ENCODE peak calls at places on chromosomes 6 and 20, in eight cellular contexts. One of them, this sample, is unnamed.

GRCh38 chr6:140711019-140711613 is 1336.7 kb upstream of the CITED2 start:
- DNase-seq in left cardiac atrium: no peak
- DNase-seq in cardiac fibroblast: no peak
- DNase-seq in stimulated activated CD8-positive, alpha-beta memory T cell treated with anti-CD3 and anti-CD28 coated beads, Interleukin-7, amount 100 ng/mL, for 1 hour: no peak
- DNase-seq in mucosa of descending colon: no peak
- DNase-seq in SJSA1: no peak
- DNase-seq in stomach: no peak
- DNase-seq in GM12864: no peak
- DNase-seq in this sample: no peak

GRCh38 chr6:143098054-143098673 is 37.5 kb downstream of the AIG1 start:
- DNase-seq in left cardiac atrium: no peak
- DNase-seq in cardiac fibroblast: no peak
- DNase-seq in stimulated activated CD8-positive, alpha-beta memory T cell treated with anti-CD3 and anti-CD28 coated beads, Interleukin-7, amount 100 ng/mL, for 1 hour: no peak
- DNase-seq in mucosa of descending colon: no peak
- DNase-seq in SJSA1: no peak
- DNase-seq in stomach: no peak
- DNase-seq in GM12864: peak; percentile 30
- DNase-seq in this sample: peak; percentile 10

GRCh38 chr20:24675651-24676352 is 206.4 kb downstream of the SYNDIG1 start:
- DNase-seq in left cardiac atrium: no peak
- DNase-seq in cardiac fibroblast: no peak
- DNase-seq in stimulated activated CD8-positive, alpha-beta memory T cell treated with anti-CD3 and anti-CD28 coated beads, Interleukin-7, amount 100 ng/mL, for 1 hour: no peak
- DNase-seq in mucosa of descending colon: no peak
- DNase-seq in SJSA1: no peak
- DNase-seq in stomach: no peak
- DNase-seq in GM12864: no peak
- DNase-seq in this sample: no peak

GRCh38 chr6:19879663-19880062 is 42.5 kb downstream of the ID4 start:
- DNase-seq in left cardiac atrium: no peak
- DNase-seq in cardiac fibroblast: no peak
- DNase-seq in stimulated activated CD8-positive, alpha-beta memory T cell treated with anti-CD3 and anti-CD28 coated beads, Interleukin-7, amount 100 ng/mL, for 1 hour: no peak
- DNase-seq in mucosa of descending colon: no peak
- DNase-seq in SJSA1: no peak
- DNase-seq in stomach: no peak
- DNase-seq in GM12864: no peak
- DNase-seq in this sample: no peak

GRCh38 chr20:61932199-61932592 is 133.5 kb downstream of the TAF4 start:
- DNase-seq in left cardiac atrium: peak; percentile 10
- DNase-seq in cardiac fibroblast: no peak
- DNase-seq in stimulated activated CD8-positive, alpha-beta memory T cell treated with anti-CD3 and anti-CD28 coated beads, Interleukin-7, amount 100 ng/mL, for 1 hour: no peak
- DNase-seq in mucosa of descending colon: peak; percentile 5
- DNase-seq in SJSA1: no peak
- DNase-seq in stomach: no peak
- DNase-seq in GM12864: no peak
- DNase-seq in this sample: no peak

GRCh38 chr6:144909753-144910280 is 624.7 kb downstream of the UTRN start:
- DNase-seq in left cardiac atrium: no peak
- DNase-seq in cardiac fibroblast: no peak
- DNase-seq in stimulated activated CD8-positive, alpha-beta memory T cell treated with anti-CD3 and anti-CD28 coated beads, Interleukin-7, amount 100 ng/mL, for 1 hour: no peak
- DNase-seq in mucosa of descending colon: no peak
- DNase-seq in SJSA1: no peak
- DNase-seq in stomach: no peak
- DNase-seq in GM12864: no peak
- DNase-seq in this sample: no peak

GRCh38 chr6:77463881-77464867 is 883 bp upstream of the HTR1B start:
- DNase-seq in left cardiac atrium: no peak
- DNase-seq in cardiac fibroblast: no peak
- DNase-seq in stimulated activated CD8-positive, alpha-beta memory T cell treated with anti-CD3 and anti-CD28 coated beads, Interleukin-7, amount 100 ng/mL, for 1 hour: no peak
- DNase-seq in mucosa of descending colon: peak; percentile 37
- DNase-seq in SJSA1: no peak
- DNase-seq in stomach: no peak
- DNase-seq in GM12864: no peak
- DNase-seq in this sample: no peak

GRCh38 chr6:20688710-20689500 is 154.6 kb downstream of the CDKAL1 start:
- DNase-seq in left cardiac atrium: no peak
- DNase-seq in cardiac fibroblast: peak; percentile 63
- DNase-seq in stimulated activated CD8-positive, alpha-beta memory T cell treated with anti-CD3 and anti-CD28 coated beads, Interleukin-7, amount 100 ng/mL, for 1 hour: no peak
- DNase-seq in mucosa of descending colon: no peak
- DNase-seq in SJSA1: no peak
- DNase-seq in stomach: no peak
- DNase-seq in GM12864: no peak
- DNase-seq in this sample: no peak

GRCh38 chr6:1424306-1424927 is 35.0 kb downstream of the FOXF2 start:
- DNase-seq in left cardiac atrium: no peak
- DNase-seq in cardiac fibroblast: peak; percentile 65
- DNase-seq in stimulated activated CD8-positive, alpha-beta memory T cell treated with anti-CD3 and anti-CD28 coated beads, Interleukin-7, amount 100 ng/mL, for 1 hour: no peak
- DNase-seq in mucosa of descending colon: no peak
- DNase-seq in SJSA1: peak; percentile 61
- DNase-seq in stomach: peak; percentile 63
- DNase-seq in GM12864: no peak
- DNase-seq in this sample: peak; percentile 0

GRCh38 chr6:151452750-151453427 is 963 bp upstream of the RMND1 start:
- DNase-seq in left cardiac atrium: peak; percentile 60
- DNase-seq in cardiac fibroblast: peak; percentile 39
- DNase-seq in stimulated activated CD8-positive, alpha-beta memory T cell treated with anti-CD3 and anti-CD28 coated beads, Interleukin-7, amount 100 ng/mL, for 1 hour: no peak
- DNase-seq in mucosa of descending colon: no peak
- DNase-seq in SJSA1: peak; percentile 23
- DNase-seq in stomach: peak; percentile 40
- DNase-seq in GM12864: no peak
- DNase-seq in this sample: peak; percentile 31

GRCh38 chr6:145844933-145845531 is 30.4 kb upstream of the FBXO30 start:
- DNase-seq in left cardiac atrium: no peak
- DNase-seq in cardiac fibroblast: no peak
- DNase-seq in stimulated activated CD8-positive, alpha-beta memory T cell treated with anti-CD3 and anti-CD28 coated beads, Interleukin-7, amount 100 ng/mL, for 1 hour: no peak
- DNase-seq in mucosa of descending colon: no peak
- DNase-seq in SJSA1: no peak
- DNase-seq in stomach: no peak
- DNase-seq in GM12864: no peak
- DNase-seq in this sample: no peak

GRCh38 chr6:421211-421610 is 29.7 kb downstream of the IRF4 start:
- DNase-seq in left cardiac atrium: no peak
- DNase-seq in cardiac fibroblast: no peak
- DNase-seq in stimulated activated CD8-positive, alpha-beta memory T cell treated with anti-CD3 and anti-CD28 coated beads, Interleukin-7, amount 100 ng/mL, for 1 hour: no peak
- DNase-seq in mucosa of descending colon: no peak
- DNase-seq in SJSA1: no peak
- DNase-seq in stomach: no peak
- DNase-seq in GM12864: no peak
- DNase-seq in this sample: no peak

GRCh38 chr6:157635388-157636244 is 187.4 kb upstream of the SNX9 start:
- DNase-seq in left cardiac atrium: no peak
- DNase-seq in cardiac fibroblast: peak; percentile 26
- DNase-seq in stimulated activated CD8-positive, alpha-beta memory T cell treated with anti-CD3 and anti-CD28 coated beads, Interleukin-7, amount 100 ng/mL, for 1 hour: no peak
- DNase-seq in mucosa of descending colon: no peak
- DNase-seq in SJSA1: no peak
- DNase-seq in stomach: no peak
- DNase-seq in GM12864: no peak
- DNase-seq in this sample: no peak

GRCh38 chr6:39051399-39052122 is 3.0 kb downstream of the GLP1R start:
- DNase-seq in left cardiac atrium: no peak
- DNase-seq in cardiac fibroblast: no peak
- DNase-seq in stimulated activated CD8-positive, alpha-beta memory T cell treated with anti-CD3 and anti-CD28 coated beads, Interleukin-7, amount 100 ng/mL, for 1 hour: no peak
- DNase-seq in mucosa of descending colon: no peak
- DNase-seq in SJSA1: no peak
- DNase-seq in stomach: no peak
- DNase-seq in GM12864: no peak
- DNase-seq in this sample: no peak

GRCh38 chr6:49453221-49453620 is 9.8 kb downstream of the MMUT start:
- DNase-seq in left cardiac atrium: no peak
- DNase-seq in cardiac fibroblast: peak; percentile 13
- DNase-seq in stimulated activated CD8-positive, alpha-beta memory T cell treated with anti-CD3 and anti-CD28 coated beads, Interleukin-7, amount 100 ng/mL, for 1 hour: no peak
- DNase-seq in mucosa of descending colon: no peak
- DNase-seq in SJSA1: no peak
- DNase-seq in stomach: no peak
- DNase-seq in GM12864: no peak
- DNase-seq in this sample: no peak

GRCh38 chr6:112010328-112010727 is 43.6 kb upstream of the CCN6 start:
- DNase-seq in left cardiac atrium: no peak
- DNase-seq in cardiac fibroblast: no peak
- DNase-seq in stimulated activated CD8-positive, alpha-beta memory T cell treated with anti-CD3 and anti-CD28 coated beads, Interleukin-7, amount 100 ng/mL, for 1 hour: no peak
- DNase-seq in mucosa of descending colon: no peak
- DNase-seq in SJSA1: no peak
- DNase-seq in stomach: no peak
- DNase-seq in GM12864: no peak
- DNase-seq in this sample: no peak

GRCh38 chr6:162727347-162728176 is at the start of the genes PACRG and PRKN:
- DNase-seq in left cardiac atrium: peak; percentile 99
- DNase-seq in cardiac fibroblast: peak; percentile 99
- DNase-seq in stimulated activated CD8-positive, alpha-beta memory T cell treated with anti-CD3 and anti-CD28 coated beads, Interleukin-7, amount 100 ng/mL, for 1 hour: peak; percentile 91
- DNase-seq in mucosa of descending colon: peak; percentile 99
- DNase-seq in SJSA1: peak; percentile 93
- DNase-seq in stomach: peak; percentile 99
- DNase-seq in GM12864: peak; percentile 75
- DNase-seq in this sample: peak; percentile 99

GRCh38 chr6:89375427-89375868 is 22.9 kb upstream of the UBE2J1 start:
- DNase-seq in left cardiac atrium: no peak
- DNase-seq in cardiac fibroblast: no peak
- DNase-seq in stimulated activated CD8-positive, alpha-beta memory T cell treated with anti-CD3 and anti-CD28 coated beads, Interleukin-7, amount 100 ng/mL, for 1 hour: peak; percentile 37
- DNase-seq in mucosa of descending colon: peak; percentile 85
- DNase-seq in SJSA1: no peak
- DNase-seq in stomach: peak; percentile 71
- DNase-seq in GM12864: peak; percentile 89
- DNase-seq in this sample: no peak

GRCh38 chr20:5877128-5877527 is 73.2 kb downstream of the TRMT6 start:
- DNase-seq in left cardiac atrium: no peak
- DNase-seq in cardiac fibroblast: no peak
- DNase-seq in stimulated activated CD8-positive, alpha-beta memory T cell treated with anti-CD3 and anti-CD28 coated beads, Interleukin-7, amount 100 ng/mL, for 1 hour: no peak
- DNase-seq in mucosa of descending colon: no peak
- DNase-seq in SJSA1: no peak
- DNase-seq in stomach: no peak
- DNase-seq in GM12864: no peak
- DNase-seq in this sample: no peak

GRCh38 chr6:99522531-99522930 is 7.3 kb upstream of the USP45 start:
- DNase-seq in left cardiac atrium: peak; percentile 37
- DNase-seq in cardiac fibroblast: peak; percentile 57
- DNase-seq in stimulated activated CD8-positive, alpha-beta memory T cell treated with anti-CD3 and anti-CD28 coated beads, Interleukin-7, amount 100 ng/mL, for 1 hour: no peak
- DNase-seq in mucosa of descending colon: no peak
- DNase-seq in SJSA1: no peak
- DNase-seq in stomach: no peak
- DNase-seq in GM12864: no peak
- DNase-seq in this sample: no peak

GRCh38 chr20:58199469-58199868 is 29.0 kb downstream of the ANKRD60 start:
- DNase-seq in left cardiac atrium: no peak
- DNase-seq in cardiac fibroblast: no peak
- DNase-seq in stimulated activated CD8-positive, alpha-beta memory T cell treated with anti-CD3 and anti-CD28 coated beads, Interleukin-7, amount 100 ng/mL, for 1 hour: no peak
- DNase-seq in mucosa of descending colon: no peak
- DNase-seq in SJSA1: no peak
- DNase-seq in stomach: no peak
- DNase-seq in GM12864: no peak
- DNase-seq in this sample: no peak

GRCh38 chr6:169839898-169840631 is 88.6 kb downstream of the ERMARD start:
- DNase-seq in left cardiac atrium: peak; percentile 9
- DNase-seq in cardiac fibroblast: no peak
- DNase-seq in stimulated activated CD8-positive, alpha-beta memory T cell treated with anti-CD3 and anti-CD28 coated beads, Interleukin-7, amount 100 ng/mL, for 1 hour: no peak
- DNase-seq in mucosa of descending colon: no peak
- DNase-seq in SJSA1: no peak
- DNase-seq in stomach: peak; percentile 21
- DNase-seq in GM12864: no peak
- DNase-seq in this sample: no peak

GRCh38 chr20:37920270-37920669 is 17.3 kb downstream of the VSTM2L start:
- DNase-seq in left cardiac atrium: no peak
- DNase-seq in cardiac fibroblast: no peak
- DNase-seq in stimulated activated CD8-positive, alpha-beta memory T cell treated with anti-CD3 and anti-CD28 coated beads, Interleukin-7, amount 100 ng/mL, for 1 hour: no peak
- DNase-seq in mucosa of descending colon: no peak
- DNase-seq in SJSA1: no peak
- DNase-seq in stomach: no peak
- DNase-seq in GM12864: no peak
- DNase-seq in this sample: no peak

This sample was measured in midbrain.